ENCODE peak calls at places on chromosomes 12 and 14, in ten cellular contexts. G is RWPE1; K is heart left ventricle; Q is coronary artery; E is pancreas; L is CD8-positive, alpha-beta T cell; A is CD4-positive, alpha-beta T cell; S is Karpas-422; P is left lung; J is lung. B is an unnamed sample.

GRCh38 chr12:2613674-2614073 is 181.1 kb upstream of the FKBP4 start:
- DNase-seq in G (peak), K (no peak), Q (peak), E (no peak), L (no peak), A (no peak), S (no peak), P (no peak), J (no peak), B (no peak)

GRCh38 chr12:119714614-119715267 is 46.8 kb downstream of the PRKAB1 start:
- DNase-seq in G (no peak), K (no peak), Q (no peak), E (no peak), L (no peak), A (no peak), S (no peak), P (no peak), J (no peak), B (no peak)

GRCh38 chr14:48970995-48971394 is 615.2 kb downstream of the RPS29 start:
- DNase-seq in G (no peak), K (no peak), Q (no peak), E (no peak), L (no peak), A (no peak), S (no peak), P (no peak), J (no peak), B (no peak)

GRCh38 chr12:123055281-123055766 is 74.8 kb downstream of the ARL6IP4 start:
- DNase-seq in G (no peak), K (peak), Q (no peak), E (no peak), L (no peak), A (no peak), S (no peak), P (no peak), J (no peak), B (no peak)

GRCh38 chr12:71746983-71747611 is 7.6 kb upstream of the RAB21 start:
- DNase-seq in G (peak), K (no peak), Q (no peak), E (no peak), L (peak), A (peak), S (peak), P (no peak), J (peak), B (no peak)

GRCh38 chr14:91890291-91890749 is 23.0 kb upstream of the TC2N start:
- DNase-seq in G (no peak), K (peak), Q (no peak), E (no peak), L (no peak), A (no peak), S (no peak), P (no peak), J (no peak), B (no peak)

GRCh38 chr12:11922361-11922760 is 148.4 kb upstream of the BCL2L14 start:
- DNase-seq in G (no peak), K (no peak), Q (no peak), E (no peak), L (no peak), A (no peak), S (no peak), P (no peak), J (no peak), B (no peak)

GRCh38 chr14:97707603-97708002 is 910.4 kb downstream of the VRK1 start:
- DNase-seq in G (no peak), K (no peak), Q (no peak), E (no peak), L (no peak), A (no peak), S (no peak), P (no peak), J (no peak), B (no peak)

GRCh38 chr12:14998941-14999340 is 26.1 kb downstream of the PDE6H start:
- DNase-seq in G (no peak), K (no peak), Q (no peak), E (no peak), L (no peak), A (no peak), S (no peak), P (no peak), J (no peak), B (no peak)

GRCh38 chr12:22709292-22709691 is 84.3 kb downstream of the ETNK1 start:
- DNase-seq in G (peak), K (no peak), Q (no peak), E (no peak), L (no peak), A (no peak), S (peak), P (no peak), J (no peak), B (no peak)

GRCh38 chr12:32201996-32202395 is 95.3 kb downstream of the BICD1 start:
- DNase-seq in G (no peak), K (peak), Q (no peak), E (no peak), L (no peak), A (no peak), S (no peak), P (no peak), J (no peak), B (no peak)

GRCh38 chr14:79583738-79584405 is 627.4 kb downstream of the DIO2 start:
- DNase-seq in G (no peak), K (no peak), Q (no peak), E (no peak), L (no peak), A (no peak), S (no peak), P (no peak), J (no peak), B (no peak)

GRCh38 chr12:129873458-129873857 is 30.4 kb downstream of the TMEM132D start:
- DNase-seq in G (no peak), K (no peak), Q (no peak), E (no peak), L (no peak), A (no peak), S (no peak), P (no peak), J (peak), B (no peak)

GRCh38 chr14:50791201-50791600 is 39.8 kb downstream of the NIN start:
- DNase-seq in G (no peak), K (no peak), Q (no peak), E (no peak), L (no peak), A (no peak), S (no peak), P (no peak), J (no peak), B (no peak)
- H3K27ac ChIP-seq in G (no peak), K (peak), Q (no peak), E (no peak), L (peak), A (no peak), S (peak), P (no peak), J (no peak), B (no peak)

GRCh38 chr14:103367995-103368394 is 17.2 kb upstream of the MARK3 start:
- DNase-seq in G (no peak), K (no peak), Q (no peak), E (no peak), L (no peak), A (no peak), S (no peak), P (no peak), J (no peak), B (no peak)

GRCh38 chr14:103361868-103362267 is 23.3 kb upstream of the MARK3 start:
- DNase-seq in G (peak), K (no peak), Q (no peak), E (no peak), L (no peak), A (no peak), S (no peak), P (no peak), J (no peak), B (no peak)

GRCh38 chr14:103362780-103363179 is 22.4 kb upstream of the MARK3 start:
- DNase-seq in G (no peak), K (no peak), Q (no peak), E (no peak), L (no peak), A (no peak), S (no peak), P (no peak), J (no peak), B (no peak)

GRCh38 chr14:103370087-103370486 is 15.1 kb upstream of the MARK3 start:
- DNase-seq in G (no peak), K (no peak), Q (no peak), E (no peak), L (no peak), A (no peak), S (no peak), P (no peak), J (no peak), B (no peak)

DNA sequence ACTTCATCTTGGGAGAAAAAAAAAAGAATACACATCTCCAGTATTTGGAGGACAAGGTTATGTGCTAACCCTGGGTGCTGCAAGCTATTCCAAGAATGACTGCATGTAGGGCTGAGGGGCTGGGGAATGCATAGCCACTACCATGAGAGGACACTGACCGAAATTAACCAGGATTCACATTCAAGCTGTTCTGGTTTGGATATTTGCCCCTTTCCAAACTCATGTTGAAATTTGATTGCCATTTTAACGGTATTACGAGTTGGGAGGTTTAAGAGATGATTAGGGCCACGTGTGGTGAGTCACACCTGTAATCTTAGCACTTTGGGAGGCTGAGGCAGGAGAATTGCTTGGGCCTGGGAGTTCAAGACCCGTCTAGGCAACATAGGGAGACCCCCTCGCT is 18.5 kb upstream of the MARK3 start:
- DNase-seq in G (no peak), K (no peak), Q (no peak), E (no peak), L (no peak), A (no peak), S (no peak), P (no peak), J (no peak), B (no peak)
- H3K27ac ChIP-seq in G (peak), K (no peak), Q (no peak), E (no peak), L (no peak), A (no peak), S (no peak), P (no peak), J (no peak), B (no peak)

GRCh38 chr14:66495214-66496098 is 9.3 kb downstream of the CCDC196 start:
- DNase-seq in G (peak), K (peak), Q (no peak), E (no peak), L (peak), A (peak), S (peak), P (no peak), J (peak), B (no peak)
- H3K27ac ChIP-seq in G (no peak), K (no peak), Q (no peak), E (no peak), L (no peak), A (no peak), S (no peak), P (no peak), J (no peak), B (no peak)

DNA sequence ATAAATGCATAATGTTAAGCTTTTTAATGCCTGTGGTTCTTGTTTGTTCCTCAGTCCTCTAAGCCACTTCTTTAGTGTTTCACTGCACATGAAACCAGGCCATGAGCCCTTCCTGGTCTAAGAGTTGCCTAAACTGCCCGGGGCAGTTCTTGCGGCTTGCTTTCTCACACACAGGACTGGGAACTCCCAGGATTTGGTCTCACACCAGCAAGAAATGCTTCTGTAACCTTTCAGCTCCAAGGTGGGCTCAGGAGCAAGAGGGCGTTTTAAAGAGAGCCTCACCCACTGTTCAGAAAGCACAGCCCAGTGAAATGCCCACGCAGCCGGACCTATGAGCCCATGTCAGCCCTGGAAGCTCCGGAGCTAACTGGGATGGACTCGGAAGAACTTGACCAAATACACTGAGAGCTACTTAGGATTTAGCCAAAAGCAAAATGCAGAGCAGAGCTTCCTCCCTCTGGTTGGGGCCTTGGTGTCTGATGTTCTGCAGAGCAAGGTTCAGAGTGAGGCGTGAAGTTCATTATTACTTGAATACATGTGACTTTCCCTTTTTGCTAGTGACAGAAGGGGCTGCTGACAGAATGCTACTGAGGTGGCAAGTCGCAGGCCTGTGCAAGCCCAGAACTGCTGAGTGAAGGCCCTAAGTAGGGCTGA is 23.4 kb downstream of the SLC25A29 start:
- DNase-seq in G (no peak), K (no peak), Q (no peak), E (no peak), L (no peak), A (no peak), S (no peak), P (no peak), J (no peak), B (peak)
- H3K27ac ChIP-seq in G (peak), K (no peak), Q (no peak), E (no peak), L (no peak), A (no peak), S (no peak), P (no peak), J (peak), B (peak)

GRCh38 chr12:6169107-6169440 is 31.1 kb upstream of the CD9 start:
- DNase-seq in G (no peak), K (no peak), Q (no peak), E (no peak), L (no peak), A (no peak), S (no peak), P (no peak), J (no peak), B (no peak)

GRCh38 chr12:6167327-6168280 is 32.6 kb upstream of the CD9 start:
- DNase-seq in G (peak), K (peak), Q (peak), E (no peak), L (peak), A (peak), S (peak), P (peak), J (peak), B (no peak)

GRCh38 chr12:6166808-6167207 is 33.4 kb upstream of the CD9 start:
- DNase-seq in G (no peak), K (no peak), Q (no peak), E (no peak), L (no peak), A (no peak), S (no peak), P (peak), J (no peak), B (no peak)

GRCh38 chr12:6171409-6172015 is 28.7 kb upstream of the CD9 start:
- DNase-seq in G (no peak), K (peak), Q (no peak), E (no peak), L (no peak), A (no peak), S (no peak), P (peak), J (no peak), B (no peak)

GRCh38 chr12:6172086-6172485 is 28.1 kb upstream of the CD9 start:
- DNase-seq in G (no peak), K (no peak), Q (no peak), E (no peak), L (no peak), A (no peak), S (no peak), P (no peak), J (no peak), B (no peak)
- H3K27ac ChIP-seq in G (no peak), K (peak), Q (peak), E (no peak), L (no peak), A (no peak), S (no peak), P (no peak), J (peak), B (peak)

GRCh38 chr14:103492156-103492555 is 30.5 kb downstream of the CKB start:
- DNase-seq in G (no peak), K (no peak), Q (no peak), E (no peak), L (no peak), A (no peak), S (no peak), P (no peak), J (no peak), B (no peak)
- H3K27ac ChIP-seq in G (no peak), K (no peak), Q (no peak), E (no peak), L (no peak), A (no peak), S (no peak), P (no peak), J (no peak), B (peak)

GRCh38 chr14:67317822-67318221 is 41.8 kb downstream of the ATP6V1D start:
- DNase-seq in G (no peak), K (no peak), Q (no peak), E (no peak), L (no peak), A (no peak), S (no peak), P (no peak), J (no peak), B (no peak)

GRCh38 chr14:67313153-67313552 is 46.5 kb downstream of the ATP6V1D start:
- DNase-seq in G (no peak), K (no peak), Q (no peak), E (no peak), L (no peak), A (no peak), S (no peak), P (no peak), J (no peak), B (no peak)

GRCh38 chr14:67311868-67312267 is 47.7 kb downstream of the ATP6V1D start:
- DNase-seq in G (peak), K (no peak), Q (no peak), E (no peak), L (no peak), A (no peak), S (no peak), P (no peak), J (no peak), B (no peak)
- H3K27ac ChIP-seq in G (no peak), K (no peak), Q (no peak), E (no peak), L (no peak), A (no peak), S (no peak), P (no peak), J (no peak), B (no peak)

GRCh38 chr12:55717397-55718007 is 1.7 kb downstream of the BLOC1S1 start:
- DNase-seq in G (peak), K (peak), Q (no peak), E (no peak), L (no peak), A (no peak), S (no peak), P (no peak), J (no peak), B (no peak)
- H3K27ac ChIP-seq in G (peak), K (peak), Q (peak), E (no peak), L (no peak), A (no peak), S (peak), P (peak), J (peak), B (peak)

DNA sequence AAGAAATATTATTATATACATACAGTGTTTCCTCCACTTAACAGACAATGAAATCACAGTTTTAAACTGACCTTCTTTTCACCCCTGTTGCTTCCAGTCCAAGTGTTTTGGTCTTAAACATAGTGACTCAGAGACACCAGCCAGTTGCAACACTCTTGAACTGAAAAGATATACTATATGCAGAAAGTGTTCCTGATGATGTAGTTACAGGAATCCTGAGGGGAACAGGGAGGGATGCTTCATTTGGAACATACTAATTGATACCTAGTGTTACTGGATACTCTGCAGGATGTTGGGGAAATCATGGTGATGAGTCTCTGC is 420.8 kb downstream of the CCDC91 start:
- DNase-seq in G (peak), K (no peak), Q (no peak), E (no peak), L (no peak), A (no peak), S (no peak), P (no peak), J (no peak), B (no peak)
- H3K27ac ChIP-seq in G (no peak), K (no peak), Q (no peak), E (no peak), L (no peak), A (no peak), S (no peak), P (no peak), J (no peak), B (peak)

B was measured in breast epithelium.